ENCODE peak calls at places on chromosomes 13 and 19, in ten cellular contexts. F, A, N, J, Y, B, Z, T, Q and M are unnamed samples.

GRCh38 chr13:94657167-94657566 is 55.2 kb downstream of the SOX21 start:
- DNase-seq in T (peak), Y (no peak), N (no peak), J (no peak), F (no peak), Q (no peak), Z (peak), B (no peak), A (no peak), M (peak)

GRCh38 chr13:53137777-53138176 is 109.2 kb downstream of the OLFM4 start:
- DNase-seq in Q (peak), F (no peak), A (no peak), N (peak), B (no peak), J (peak), Z (peak), Y (no peak), T (peak), M (peak)

GRCh38 chr13:71864981-71865857 is 1.8 kb downstream of the DACH1 start:
- DNase-seq in B (peak), Z (no peak), J (no peak), Y (no peak), Q (no peak), T (peak), F (peak), N (peak), A (peak), M (no peak)

GRCh38 chr19:40411125-40411842 is 1.9 kb downstream of the PRX start:
- DNase-seq in Q (no peak), J (no peak), T (no peak), F (no peak), Z (no peak), B (no peak), A (no peak), N (no peak), Y (no peak), M (no peak)

GRCh38 chr19:925912-926594 is at the start of gene ARID3A:
- DNase-seq in A (no peak), J (no peak), F (peak), B (no peak), Q (no peak), Z (no peak), Y (no peak), T (peak), N (no peak), M (no peak)

GRCh38 chr13:67351915-67352314 is 121.8 kb upstream of the PCDH9 start:
- DNase-seq in Q (no peak), N (no peak), T (peak), Y (no peak), F (no peak), A (no peak), J (no peak), Z (peak), B (no peak), M (no peak)

GRCh38 chr19:42433503-42434260 is 6.5 kb upstream of the LIPE start:
- DNase-seq in Q (no peak), T (no peak), J (no peak), Z (peak), B (no peak), A (peak), Y (no peak), F (peak), N (peak), M (peak)

GRCh38 chr13:20401958-20402856 is 123.5 kb downstream of the CRYL1 start:
- DNase-seq in A (no peak), J (no peak), Y (peak), Z (peak), T (peak), B (peak), F (no peak), Q (no peak), N (peak), M (peak)

GRCh38 chr13:38819053-38819452 is 132.2 kb downstream of the FREM2 start:
- DNase-seq in Y (no peak), B (no peak), Z (peak), T (peak), N (peak), F (no peak), Q (no peak), J (no peak), A (peak), M (no peak)

GRCh38 chr19:47644743-47645499 is 36.0 kb downstream of the BICRA start:
- DNase-seq in T (peak), A (no peak), J (no peak), N (peak), Y (no peak), B (no peak), Q (no peak), Z (no peak), F (no peak), M (no peak)

GRCh38 chr13:19791953-19792537 is 9.3 kb upstream of the PSPC1 start:
- DNase-seq in N (no peak), F (no peak), A (no peak), B (no peak), Y (no peak), Q (no peak), T (no peak), J (no peak), Z (no peak), M (no peak)

GRCh38 chr13:51806571-51806970 is 2.6 kb upstream of the DHRS12 start:
- DNase-seq in Y (no peak), Q (no peak), J (no peak), B (no peak), T (peak), N (peak), Z (peak), F (no peak), A (peak), M (peak)

GRCh38 chr13:111519041-111519440 is 198.6 kb downstream of the TEX29 start:
- DNase-seq in F (no peak), J (no peak), B (no peak), A (no peak), Y (no peak), N (no peak), Z (no peak), Q (no peak), T (no peak), M (no peak)

GRCh38 chr13:40178130-40178529 is 488.3 kb downstream of the FOXO1 start:
- DNase-seq in F (no peak), Y (no peak), T (no peak), A (no peak), B (no peak), J (no peak), N (no peak), Z (no peak), Q (no peak), M (no peak)

GRCh38 chr13:80341771-80342271 is 895 bp upstream of the SPRY2 start:
- DNase-seq in B (no peak), Y (no peak), T (peak), Z (peak), A (peak), J (no peak), N (peak), F (peak), Q (no peak), M (no peak)

GRCh38 chr13:80342541-80343371 is 1.8 kb upstream of the SPRY2 start:
- DNase-seq in T (peak), B (peak), Z (peak), Q (no peak), J (no peak), F (peak), Y (no peak), N (peak), A (peak), M (peak)

GRCh38 chr13:80340643-80341097 is 256 bp downstream of the SPRY2 start:
- DNase-seq in N (peak), B (no peak), T (peak), A (peak), Q (no peak), J (no peak), Y (no peak), Z (peak), F (no peak), M (peak)

GRCh38 chr13:80339841-80340642 is 884 bp downstream of the SPRY2 start:
- DNase-seq in B (peak), Q (no peak), N (peak), Y (no peak), A (peak), J (no peak), Z (peak), F (peak), T (peak), M (peak)

GRCh38 chr13:80341098-80341701 is at the start of gene SPRY2:
- DNase-seq in N (peak), Q (peak), F (peak), J (peak), T (peak), B (peak), Z (peak), Y (no peak), A (peak), M (peak)
- TF ChIP-seq CTCF in N (no peak), Q (no peak), F (no peak), J (no peak), T (no peak), B (peak), Z (no peak), Y (no peak), A (no peak), M (peak)

GRCh38 chr19:33226550-33227241 is 1.0 kb upstream of the SLC7A10 start:
- DNase-seq in T (no peak), N (no peak), Y (no peak), Z (peak), Q (no peak), J (no peak), B (peak), A (no peak), F (peak), M (no peak)
- TF ChIP-seq CTCF in T (no peak), N (no peak), Y (no peak), Z (no peak), Q (no peak), J (no peak), B (no peak), A (no peak), F (no peak), M (no peak)

GRCh38 chr19:12350185-12350889 is 15.1 kb downstream of the ZNF442 start:
- DNase-seq in A (no peak), Q (no peak), Y (no peak), J (no peak), N (no peak), B (no peak), T (no peak), Z (no peak), F (no peak), M (no peak)

GRCh38 chr19:12345197-12345596 is 11.8 kb upstream of the ZNF563 start:
- DNase-seq in Z (no peak), Q (no peak), F (no peak), Y (no peak), B (no peak), T (no peak), A (no peak), J (no peak), N (no peak), M (no peak)

GRCh38 chr19:12350890-12351197 is 14.6 kb downstream of the ZNF442 start:
- DNase-seq in Q (no peak), T (no peak), Z (no peak), F (no peak), A (no peak), J (no peak), N (no peak), B (no peak), Y (no peak), M (no peak)

GRCh38 chr19:12346896-12347295 is 13.5 kb upstream of the ZNF563 start:
- DNase-seq in B (no peak), F (no peak), A (no peak), Q (no peak), N (no peak), Y (no peak), J (no peak), T (no peak), Z (no peak), M (no peak)
- TF ChIP-seq CTCF in B (peak), F (no peak), A (no peak), Q (no peak), N (no peak), Y (no peak), J (no peak), T (no peak), Z (no peak), M (no peak)

DNA sequence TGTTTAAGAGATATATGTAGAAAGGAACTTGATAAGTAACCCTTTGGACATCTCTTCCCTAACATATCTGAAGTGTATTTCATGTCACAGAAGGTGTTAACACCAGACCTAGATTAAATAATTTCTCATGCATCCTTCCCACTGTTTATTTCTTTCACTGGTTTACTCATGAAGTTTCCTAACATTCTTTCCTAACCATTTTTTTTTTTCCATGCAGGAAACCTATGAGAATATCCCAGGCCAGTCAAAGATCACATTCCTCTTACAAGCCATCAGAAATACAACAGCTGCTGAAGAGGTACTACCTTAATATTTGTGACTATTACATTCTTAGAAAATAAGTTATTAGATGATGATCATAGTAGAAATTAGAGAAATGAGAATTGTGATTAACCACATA is 28.8 kb downstream of the IPO5 start:
- DNase-seq in F (no peak), T (peak), Y (no peak), B (no peak), Z (no peak), A (peak), Q (no peak), N (no peak), J (no peak), M (no peak)
- TF ChIP-seq CTCF in F (no peak), T (no peak), Y (no peak), B (no peak), Z (no peak), A (no peak), Q (no peak), N (no peak), J (no peak), M (no peak)

GRCh38 chr13:113122571-113123225 is at the start of gene F10:
- DNase-seq in Q (peak), T (no peak), N (peak), Y (no peak), J (peak), B (peak), F (peak), Z (peak), A (no peak), M (peak)
- TF ChIP-seq CTCF in Q (no peak), T (no peak), N (no peak), Y (no peak), J (no peak), B (no peak), F (no peak), Z (no peak), A (no peak), M (peak)